ENCODE peak calls at places on chromosomes 1 and 21, in four cellular contexts. One of them, this sample, is unnamed.

GRCh38 chr21:43269461-43269860 is 100.7 kb downstream of the CRYAA start:
- DNase-seq in KG1: no peak
- DNase-seq in T-helper 9 cell: peak
- DNase-seq in fibroblast of the aortic adventitia: no peak
- DNase-seq in this sample: no peak

GRCh38 chr1:91891969-91892368 is 6.0 kb upstream of the TGFBR3 start:
- DNase-seq in T-helper 9 cell: no peak
- DNase-seq in KG1: no peak
- DNase-seq in fibroblast of the aortic adventitia: no peak
- DNase-seq in this sample: no peak

GRCh38 chr1:207964195-207964966 is 53.5 kb upstream of the CD34 start:
- DNase-seq in KG1: no peak
- DNase-seq in T-helper 9 cell: no peak
- DNase-seq in fibroblast of the aortic adventitia: peak
- DNase-seq in this sample: no peak

GRCh38 chr1:54112969-54113368 is 39.8 kb downstream of the CDCP2 start:
- DNase-seq in T-helper 9 cell: no peak
- DNase-seq in KG1: no peak
- DNase-seq in fibroblast of the aortic adventitia: no peak
- DNase-seq in this sample: no peak

GRCh38 chr1:30853350-30853749 is 55.2 kb downstream of the SDC3 start:
- DNase-seq in KG1: no peak
- DNase-seq in T-helper 9 cell: no peak
- DNase-seq in fibroblast of the aortic adventitia: no peak
- DNase-seq in this sample: no peak

GRCh38 chr1:244863491-244864252 is 671 bp downstream of the HNRNPU start:
- DNase-seq in T-helper 9 cell: no peak
- DNase-seq in fibroblast of the aortic adventitia: no peak
- DNase-seq in KG1: no peak
- DNase-seq in this sample: peak

GRCh38 chr21:46646541-46647154 is 11.2 kb downstream of the PRMT2 start:
- DNase-seq in KG1: no peak
- DNase-seq in fibroblast of the aortic adventitia: no peak
- DNase-seq in T-helper 9 cell: no peak
- DNase-seq in this sample: no peak

GRCh38 chr21:25179116-25179515 is 428.2 kb downstream of the MRPL39 start:
- DNase-seq in KG1: no peak
- DNase-seq in fibroblast of the aortic adventitia: peak
- DNase-seq in T-helper 9 cell: no peak
- DNase-seq in this sample: no peak

GRCh38 chr1:42173155-42173933 is 8.8 kb upstream of the GUCA2A start:
- DNase-seq in T-helper 9 cell: peak
- DNase-seq in fibroblast of the aortic adventitia: peak
- DNase-seq in KG1: peak
- DNase-seq in this sample: peak

GRCh38 chr21:34012640-34013039 is 60.7 kb upstream of the MRPS6 start:
- DNase-seq in T-helper 9 cell: no peak
- DNase-seq in fibroblast of the aortic adventitia: no peak
- DNase-seq in KG1: no peak
- DNase-seq in this sample: no peak

GRCh38 chr1:234963180-234963903 is 165.3 kb downstream of the TOMM20 start:
- DNase-seq in T-helper 9 cell: peak
- DNase-seq in fibroblast of the aortic adventitia: peak
- DNase-seq in KG1: peak
- DNase-seq in this sample: peak

GRCh38 chr1:170168263-170168662 is 22.5 kb downstream of the NTMT2 start:
- DNase-seq in fibroblast of the aortic adventitia: peak
- DNase-seq in KG1: no peak
- DNase-seq in T-helper 9 cell: no peak
- DNase-seq in this sample: no peak

GRCh38 chr1:224786533-224787249 is 142.8 kb upstream of the DNAH14 start:
- DNase-seq in KG1: no peak
- DNase-seq in fibroblast of the aortic adventitia: peak
- DNase-seq in T-helper 9 cell: no peak
- DNase-seq in this sample: no peak